ENCODE peak calls at places on chromosomes 16 and 17, in nine cellular contexts. One of them, this sample, is unnamed. For H3K27me3 and H3K9me3, the result is how much of the 10 kb centered on the place peaks cover.

GRCh38 chr16:88354229-88355092 is 28.3 kb upstream of the ZNF469 start:
- DNase-seq in HCT116: no peak
- DNase-seq in neuronal stem cell: no peak
- DNase-seq in tibial artery: peak
- DNase-seq in GM12878: no peak
- DNase-seq in psoas muscle: no peak
- DNase-seq in CD8-positive, alpha-beta memory T cell: no peak
- DNase-seq in Panc1: no peak
- DNase-seq in WERI-Rb-1: no peak
- DNase-seq in this sample: no peak

GRCh38 chr17:37490022-37490587 is 414 bp downstream of the DUSP14 start:
- DNase-seq in HCT116: no peak
- DNase-seq in neuronal stem cell: peak
- DNase-seq in tibial artery: peak
- DNase-seq in GM12878: no peak
- DNase-seq in psoas muscle: peak
- DNase-seq in CD8-positive, alpha-beta memory T cell: peak
- DNase-seq in Panc1: no peak
- DNase-seq in WERI-Rb-1: peak
- DNase-seq in this sample: peak

GRCh38 chr17:34443832-34444469 is 80.9 kb upstream of the CCL1 start:
- DNase-seq in HCT116: no peak
- DNase-seq in neuronal stem cell: peak
- DNase-seq in tibial artery: no peak
- DNase-seq in GM12878: no peak
- DNase-seq in psoas muscle: no peak
- DNase-seq in CD8-positive, alpha-beta memory T cell: no peak
- DNase-seq in Panc1: no peak
- DNase-seq in WERI-Rb-1: peak
- DNase-seq in this sample: no peak

GRCh38 chr16:53605979-53606378 is 97.7 kb downstream of the RPGRIP1L start:
- DNase-seq in HCT116: no peak
- DNase-seq in neuronal stem cell: no peak
- DNase-seq in tibial artery: no peak
- DNase-seq in GM12878: no peak
- DNase-seq in psoas muscle: no peak
- DNase-seq in CD8-positive, alpha-beta memory T cell: no peak
- DNase-seq in Panc1: no peak
- DNase-seq in WERI-Rb-1: no peak
- DNase-seq in this sample: no peak

GRCh38 chr17:60741031-60741430 is 63.4 kb downstream of the BCAS3 start:
- DNase-seq in HCT116: no peak
- DNase-seq in neuronal stem cell: no peak
- DNase-seq in tibial artery: no peak
- DNase-seq in GM12878: no peak
- DNase-seq in psoas muscle: no peak
- DNase-seq in CD8-positive, alpha-beta memory T cell: no peak
- DNase-seq in Panc1: no peak
- DNase-seq in WERI-Rb-1: no peak
- DNase-seq in this sample: no peak

GRCh38 chr16:46918905-46919792 is 35.0 kb downstream of the GPT2 start:
- DNase-seq in HCT116: no peak
- DNase-seq in neuronal stem cell: peak
- DNase-seq in tibial artery: no peak
- DNase-seq in GM12878: peak
- DNase-seq in psoas muscle: no peak
- DNase-seq in CD8-positive, alpha-beta memory T cell: no peak
- DNase-seq in Panc1: no peak
- DNase-seq in WERI-Rb-1: peak
- DNase-seq in this sample: peak

GRCh38 chr16:57740423-57741071 is 5.0 kb downstream of the KATNB1 start:
- DNase-seq in HCT116: no peak
- DNase-seq in neuronal stem cell: no peak
- DNase-seq in tibial artery: no peak
- DNase-seq in GM12878: no peak
- DNase-seq in psoas muscle: peak
- DNase-seq in CD8-positive, alpha-beta memory T cell: no peak
- DNase-seq in Panc1: no peak
- DNase-seq in WERI-Rb-1: no peak
- DNase-seq in this sample: no peak

GRCh38 chr17:21166599-21167265 is 40.0 kb downstream of the DHRS7B start:
- DNase-seq in HCT116: no peak
- DNase-seq in neuronal stem cell: no peak
- DNase-seq in tibial artery: no peak
- DNase-seq in GM12878: no peak
- DNase-seq in psoas muscle: no peak
- DNase-seq in CD8-positive, alpha-beta memory T cell: no peak
- DNase-seq in Panc1: no peak
- DNase-seq in WERI-Rb-1: no peak
- DNase-seq in this sample: no peak

GRCh38 chr17:42431758-42432161 is 8.7 kb upstream of the CAVIN1 start:
- DNase-seq in HCT116: no peak
- DNase-seq in neuronal stem cell: no peak
- DNase-seq in tibial artery: no peak
- DNase-seq in GM12878: no peak
- DNase-seq in psoas muscle: no peak
- DNase-seq in CD8-positive, alpha-beta memory T cell: no peak
- DNase-seq in Panc1: no peak
- DNase-seq in WERI-Rb-1: no peak
- DNase-seq in this sample: no peak

GRCh38 chr17:66673668-66674276 is 161.1 kb upstream of the CACNG5 start:
- DNase-seq in HCT116: peak
- DNase-seq in neuronal stem cell: peak
- DNase-seq in tibial artery: no peak
- DNase-seq in GM12878: no peak
- DNase-seq in psoas muscle: no peak
- DNase-seq in CD8-positive, alpha-beta memory T cell: peak
- DNase-seq in Panc1: no peak
- DNase-seq in WERI-Rb-1: peak
- DNase-seq in this sample: peak

GRCh38 chr17:74960739-74961342 is 11.7 kb downstream of the HID1 start:
- DNase-seq in HCT116: peak
- DNase-seq in neuronal stem cell: no peak
- DNase-seq in tibial artery: no peak
- DNase-seq in GM12878: no peak
- DNase-seq in psoas muscle: no peak
- DNase-seq in CD8-positive, alpha-beta memory T cell: peak
- DNase-seq in Panc1: no peak
- DNase-seq in WERI-Rb-1: peak
- DNase-seq in this sample: peak

GRCh38 chr17:47352848-47353247 is 29.1 kb downstream of the EFCAB13 start:
- DNase-seq in HCT116: no peak
- DNase-seq in neuronal stem cell: no peak
- DNase-seq in tibial artery: no peak
- DNase-seq in GM12878: no peak
- DNase-seq in psoas muscle: no peak
- DNase-seq in CD8-positive, alpha-beta memory T cell: no peak
- DNase-seq in Panc1: no peak
- DNase-seq in WERI-Rb-1: no peak
- DNase-seq in this sample: no peak

GRCh38 chr17:78110363-78111011 is 18.1 kb downstream of the TMC6 start:
- DNase-seq in HCT116: no peak
- DNase-seq in neuronal stem cell: no peak
- DNase-seq in tibial artery: peak
- DNase-seq in GM12878: no peak
- DNase-seq in psoas muscle: peak
- DNase-seq in CD8-positive, alpha-beta memory T cell: no peak
- DNase-seq in Panc1: no peak
- DNase-seq in WERI-Rb-1: no peak
- DNase-seq in this sample: no peak

GRCh38 chr17:51128089-51128488 is 7.4 kb upstream of the SPAG9 start:
- DNase-seq in HCT116: peak
- DNase-seq in neuronal stem cell: no peak
- DNase-seq in tibial artery: no peak
- DNase-seq in GM12878: no peak
- DNase-seq in psoas muscle: no peak
- DNase-seq in CD8-positive, alpha-beta memory T cell: no peak
- DNase-seq in Panc1: no peak
- DNase-seq in WERI-Rb-1: no peak
- DNase-seq in this sample: no peak

DNA sequence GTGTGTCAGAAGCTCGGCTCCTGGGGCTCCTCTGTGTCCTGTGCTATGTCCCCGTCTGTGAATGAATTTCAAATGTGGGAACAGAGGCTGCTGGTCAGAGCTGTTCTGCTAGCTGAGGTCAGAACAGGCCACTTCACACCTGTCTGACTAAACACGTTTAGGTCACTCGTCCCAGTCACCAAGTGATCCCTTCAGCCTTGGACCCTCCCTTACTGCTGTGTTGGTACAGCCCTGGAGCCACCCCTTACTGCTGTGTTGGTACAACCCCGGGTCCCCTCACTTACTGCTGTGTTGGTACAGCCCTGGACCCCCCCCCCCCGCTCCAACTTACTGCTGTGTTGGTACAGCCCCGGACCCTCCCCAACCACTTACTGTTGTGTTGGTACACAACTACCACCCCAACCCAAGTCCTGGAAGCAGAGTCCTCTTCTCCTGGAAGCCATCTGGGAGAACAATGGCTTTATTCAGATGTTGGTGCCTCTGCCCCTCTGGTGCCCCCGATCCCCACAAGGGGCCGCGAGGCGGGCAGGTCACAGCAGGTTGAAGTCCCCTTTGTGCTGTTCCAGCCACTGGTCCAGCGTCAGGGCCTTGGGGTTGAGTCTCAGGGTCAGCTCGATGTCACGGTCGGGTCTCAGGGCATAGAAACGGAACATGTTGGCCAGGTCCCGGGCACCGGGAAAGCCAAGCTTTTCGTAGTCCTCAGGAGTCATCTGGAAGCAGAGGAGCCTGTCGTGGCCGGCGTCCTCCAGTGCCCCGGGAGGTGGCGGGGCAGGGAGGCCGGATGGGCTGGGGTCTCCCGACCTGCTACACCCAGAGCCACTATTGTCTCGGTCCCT is 13.0 kb downstream of the NMRAL1 start:
- DNase-seq in HCT116: no peak
- DNase-seq in neuronal stem cell: no peak
- DNase-seq in tibial artery: no peak
- DNase-seq in GM12878: no peak
- DNase-seq in psoas muscle: no peak
- DNase-seq in CD8-positive, alpha-beta memory T cell: no peak
- DNase-seq in Panc1: no peak
- DNase-seq in WERI-Rb-1: peak
- DNase-seq in this sample: no peak
- H3K4me3 ChIP-seq in HCT116: no peak
- H3K4me3 ChIP-seq in neuronal stem cell: no peak
- H3K4me3 ChIP-seq in tibial artery: no peak
- H3K4me3 ChIP-seq in GM12878: no peak
- H3K4me3 ChIP-seq in psoas muscle: no peak
- H3K4me3 ChIP-seq in CD8-positive, alpha-beta memory T cell: no peak
- H3K4me3 ChIP-seq in Panc1: no peak
- H3K4me3 ChIP-seq in WERI-Rb-1: no peak
- H3K4me3 ChIP-seq in this sample: no peak

DNA sequence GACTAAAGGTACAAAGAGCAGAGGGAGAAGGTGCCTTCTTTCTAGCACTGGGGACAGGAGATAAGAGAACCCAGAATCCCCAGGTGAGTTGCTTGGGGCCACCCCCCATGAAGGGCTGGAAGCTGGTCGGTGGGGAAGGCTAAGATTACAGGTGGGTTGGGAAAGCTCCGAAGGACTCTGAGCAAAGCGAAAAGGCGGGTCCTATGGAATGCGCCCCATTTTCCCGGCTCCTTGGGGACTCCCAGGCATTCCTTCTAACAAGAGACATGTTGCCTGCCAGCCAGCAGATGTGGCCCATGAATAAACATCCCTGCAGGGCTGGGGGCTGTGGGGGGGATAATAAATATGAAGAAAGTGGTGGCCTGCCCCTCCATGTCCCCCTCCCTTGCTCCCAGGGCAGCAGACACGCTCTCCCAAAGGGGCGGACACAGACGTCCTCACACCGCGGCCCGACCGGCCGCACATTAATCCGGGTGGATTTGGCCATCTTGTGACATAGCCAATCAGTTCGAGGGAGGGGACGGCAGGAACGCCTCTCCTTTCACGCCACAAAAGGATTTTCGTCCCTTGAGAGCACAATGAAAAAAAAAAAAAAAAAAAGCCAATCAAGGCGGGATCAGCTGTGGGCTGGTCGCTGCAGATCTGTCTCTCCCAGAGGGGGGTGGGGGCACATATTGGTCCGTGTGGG is 98.5 kb downstream of the SOX9 start:
- DNase-seq in HCT116: no peak
- DNase-seq in neuronal stem cell: peak
- DNase-seq in tibial artery: no peak
- DNase-seq in GM12878: no peak
- DNase-seq in psoas muscle: no peak
- DNase-seq in CD8-positive, alpha-beta memory T cell: no peak
- DNase-seq in Panc1: no peak
- DNase-seq in WERI-Rb-1: peak
- DNase-seq in this sample: peak
- H3K27me3 ChIP-seq in HCT116: under half
- H3K27me3 ChIP-seq in neuronal stem cell: under half
- H3K27me3 ChIP-seq in tibial artery: under half
- H3K27me3 ChIP-seq in GM12878: under half
- H3K27me3 ChIP-seq in psoas muscle: under half
- H3K27me3 ChIP-seq in CD8-positive, alpha-beta memory T cell: under half
- H3K27me3 ChIP-seq in Panc1: under half
- H3K27me3 ChIP-seq in WERI-Rb-1: half or more
- H3K27me3 ChIP-seq in this sample: under half

GRCh38 chr16:35570946-35571345 is 2111.5 kb downstream of the TP53TG3F start:
- DNase-seq in HCT116: no peak
- DNase-seq in neuronal stem cell: no peak
- DNase-seq in tibial artery: no peak
- DNase-seq in GM12878: no peak
- DNase-seq in psoas muscle: no peak
- DNase-seq in CD8-positive, alpha-beta memory T cell: no peak
- DNase-seq in Panc1: no peak
- DNase-seq in WERI-Rb-1: no peak
- DNase-seq in this sample: no peak
- H3K9me3 ChIP-seq in HCT116: under half
- H3K9me3 ChIP-seq in neuronal stem cell: under half
- H3K9me3 ChIP-seq in tibial artery: under half
- H3K9me3 ChIP-seq in GM12878: under half
- H3K9me3 ChIP-seq in psoas muscle: under half
- H3K9me3 ChIP-seq in CD8-positive, alpha-beta memory T cell: under half
- H3K9me3 ChIP-seq in Panc1: under half
- H3K9me3 ChIP-seq in WERI-Rb-1: under half
- H3K9me3 ChIP-seq in this sample: under half

GRCh38 chr17:17693955-17694228 is 12.6 kb downstream of the RAI1 start:
- DNase-seq in HCT116: no peak
- DNase-seq in neuronal stem cell: no peak
- DNase-seq in tibial artery: no peak
- DNase-seq in GM12878: no peak
- DNase-seq in psoas muscle: no peak
- DNase-seq in CD8-positive, alpha-beta memory T cell: no peak
- DNase-seq in Panc1: no peak
- DNase-seq in WERI-Rb-1: no peak
- DNase-seq in this sample: no peak
- H3K4me3 ChIP-seq in HCT116: peak
- H3K4me3 ChIP-seq in neuronal stem cell: peak
- H3K4me3 ChIP-seq in tibial artery: peak
- H3K4me3 ChIP-seq in GM12878: peak
- H3K4me3 ChIP-seq in psoas muscle: peak
- H3K4me3 ChIP-seq in CD8-positive, alpha-beta memory T cell: peak
- H3K4me3 ChIP-seq in Panc1: peak
- H3K4me3 ChIP-seq in WERI-Rb-1: peak
- H3K4me3 ChIP-seq in this sample: no peak

This sample was measured in small intestine.